ENCODE peak calls at places on chromosomes 12 and 14, in eight cellular contexts. B is astrocyte, N is left ventricle myocardium inferior, M is brain microvascular endothelial cell, Y is suprapubic skin, Q is A549, E is AG10803, J is HCT116. P is an unnamed sample.

GRCh38 chr12:87952850-87953249 is 76.4 kb downstream of the C12orf50 start:
- DNase-seq in B (no peak), N (no peak), M (no peak), Y (no peak), Q (no peak), E (no peak), J (no peak), P (no peak)

GRCh38 chr14:99969673-99970322 is 95.4 kb upstream of the EVL start:
- DNase-seq in B (no peak), N (no peak), M (no peak), Y (no peak), Q (no peak), E (no peak), J (no peak), P (no peak)

GRCh38 chr14:35988550-35988949 is 162.4 kb downstream of the BRMS1L start:
- DNase-seq in B (no peak), N (no peak), M (no peak), Y (no peak), Q (no peak), E (no peak), J (no peak), P (no peak)

GRCh38 chr12:64673490-64674169 is 63.3 kb downstream of the RASSF3 start:
- DNase-seq in B (peak; percentile 70), N (no peak), M (no peak), Y (no peak), Q (no peak), E (no peak), J (no peak), P (no peak)

GRCh38 chr12:110670161-110670701 is 18.7 kb downstream of the HVCN1 start:
- DNase-seq in B (no peak), N (no peak), M (no peak), Y (no peak), Q (no peak), E (no peak), J (no peak), P (no peak)

GRCh38 chr14:105602799-105603763 is 76.7 kb downstream of the TMEM121 start:
- DNase-seq in B (no peak), N (no peak), M (no peak), Y (no peak), Q (no peak), E (no peak), J (no peak), P (no peak)

GRCh38 chr14:85415015-85415712 is 114.8 kb upstream of the FLRT2 start:
- DNase-seq in B (peak; percentile 94), N (peak; percentile 15), M (peak; percentile 98), Y (no peak), Q (peak; percentile 97), E (peak; percentile 92), J (no peak), P (peak; percentile 94)

GRCh38 chr12:115008951-115009350 is 325.0 kb upstream of the TBX3 start:
- DNase-seq in B (no peak), N (no peak), M (no peak), Y (no peak), Q (no peak), E (no peak), J (no peak), P (no peak)

GRCh38 chr14:60276347-60276746 is 27.3 kb downstream of the PPM1A start:
- DNase-seq in B (peak; percentile 9), N (no peak), M (no peak), Y (no peak), Q (no peak), E (peak; percentile 20), J (no peak), P (peak; percentile 42)

GRCh38 chr12:51013441-51013840 is 12.7 kb downstream of the SLC11A2 start:
- DNase-seq in B (no peak), N (no peak), M (no peak), Y (no peak), Q (no peak), E (no peak), J (no peak), P (no peak)

GRCh38 chr12:101181776-101182175 is 28.3 kb downstream of the SLC5A8 start:
- DNase-seq in B (peak; percentile 71), N (no peak), M (no peak), Y (no peak), Q (no peak), E (peak; percentile 83), J (no peak), P (no peak)

GRCh38 chr12:123705935-123706334 is 6.2 kb upstream of the ATP6V0A2 start:
- DNase-seq in B (no peak), N (no peak), M (no peak), Y (no peak), Q (peak; percentile 57), E (no peak), J (peak; percentile 19), P (no peak)

GRCh38 chr12:62481843-62482540 is 15.4 kb downstream of the MON2 start:
- DNase-seq in B (no peak), N (no peak), M (no peak), Y (no peak), Q (no peak), E (no peak), J (no peak), P (no peak)

DNA sequence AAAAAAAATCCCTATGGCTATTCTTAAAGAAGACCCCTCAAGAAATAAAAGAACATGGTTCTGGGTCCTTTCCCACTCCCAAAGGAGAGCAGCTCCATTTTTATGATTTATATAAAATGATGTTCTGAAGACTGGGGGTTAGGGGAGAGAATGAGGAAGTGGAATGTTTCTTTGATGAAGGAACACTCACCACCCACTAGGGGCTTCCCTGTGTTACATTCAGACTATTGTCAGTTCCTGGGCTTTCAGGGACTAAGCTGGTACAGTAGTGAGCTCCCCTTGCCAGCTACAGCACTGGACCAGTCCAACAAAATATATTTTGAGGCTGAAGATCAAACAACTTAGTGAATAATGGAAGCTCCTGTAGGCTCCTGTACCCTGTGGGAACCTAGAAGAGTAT is 98.9 kb downstream of the HMGA2 start:
- DNase-seq in B (no peak), N (no peak), M (no peak), Y (no peak), Q (no peak), E (no peak), J (no peak), P (no peak)
- TF ChIP-seq CTCF in B (no peak), N (no peak), M (peak; percentile 46), Y (no peak), Q (no peak), E (no peak), J (no peak), P (peak; percentile 22)

GRCh38 chr12:29653286-29653685 is 130.5 kb downstream of the TMTC1 start:
- DNase-seq in B (no peak), N (no peak), M (no peak), Y (no peak), Q (no peak), E (no peak), J (no peak), P (no peak)

GRCh38 chr12:29662737-29663323 is 120.9 kb downstream of the TMTC1 start:
- DNase-seq in B (no peak), N (no peak), M (no peak), Y (no peak), Q (no peak), E (no peak), J (no peak), P (no peak)

GRCh38 chr12:29660847-29661246 is 122.9 kb downstream of the TMTC1 start:
- DNase-seq in B (no peak), N (no peak), M (no peak), Y (no peak), Q (no peak), E (no peak), J (no peak), P (no peak)

GRCh38 chr12:29655861-29656260 is 127.9 kb downstream of the TMTC1 start:
- DNase-seq in B (peak; percentile 32), N (peak; percentile 27), M (no peak), Y (no peak), Q (no peak), E (no peak), J (no peak), P (peak; percentile 34)

GRCh38 chr12:29656762-29657538 is 126.8 kb downstream of the TMTC1 start:
- DNase-seq in B (no peak), N (no peak), M (no peak), Y (no peak), Q (no peak), E (no peak), J (no peak), P (no peak)
- TF ChIP-seq CTCF in B (no peak), N (no peak), M (no peak), Y (no peak), Q (no peak), E (no peak), J (no peak), P (no peak)

GRCh38 chr14:69366069-69366468 is 32.0 kb downstream of the ERH start:
- DNase-seq in B (no peak), N (no peak), M (no peak), Y (no peak), Q (no peak), E (no peak), J (no peak), P (no peak)

GRCh38 chr14:69360438-69361108 is 37.5 kb downstream of the ERH start:
- DNase-seq in B (no peak), N (no peak), M (no peak), Y (no peak), Q (no peak), E (no peak), J (no peak), P (no peak)

GRCh38 chr14:69366761-69367160 is 31.3 kb downstream of the ERH start:
- DNase-seq in B (no peak), N (no peak), M (no peak), Y (no peak), Q (no peak), E (no peak), J (no peak), P (no peak)

GRCh38 chr14:69363964-69364363 is 34.1 kb downstream of the ERH start:
- DNase-seq in B (no peak), N (no peak), M (no peak), Y (no peak), Q (no peak), E (no peak), J (no peak), P (no peak)

GRCh38 chr14:69363055-69363454 is 35.0 kb downstream of the ERH start:
- DNase-seq in B (no peak), N (peak; percentile 33), M (peak; percentile 21), Y (no peak), Q (peak; percentile 14), E (peak; percentile 62), J (no peak), P (peak; percentile 52)
- TF ChIP-seq CTCF in B (peak; percentile 14), N (peak; percentile 68), M (peak; percentile 76), Y (no peak), Q (no peak), E (peak; percentile 88), J (no peak), P (peak; percentile 67)

GRCh38 chr12:40075458-40075857 is 30.4 kb downstream of the SLC2A13 start:
- DNase-seq in B (no peak), N (no peak), M (no peak), Y (no peak), Q (no peak), E (no peak), J (no peak), P (no peak)

DNA sequence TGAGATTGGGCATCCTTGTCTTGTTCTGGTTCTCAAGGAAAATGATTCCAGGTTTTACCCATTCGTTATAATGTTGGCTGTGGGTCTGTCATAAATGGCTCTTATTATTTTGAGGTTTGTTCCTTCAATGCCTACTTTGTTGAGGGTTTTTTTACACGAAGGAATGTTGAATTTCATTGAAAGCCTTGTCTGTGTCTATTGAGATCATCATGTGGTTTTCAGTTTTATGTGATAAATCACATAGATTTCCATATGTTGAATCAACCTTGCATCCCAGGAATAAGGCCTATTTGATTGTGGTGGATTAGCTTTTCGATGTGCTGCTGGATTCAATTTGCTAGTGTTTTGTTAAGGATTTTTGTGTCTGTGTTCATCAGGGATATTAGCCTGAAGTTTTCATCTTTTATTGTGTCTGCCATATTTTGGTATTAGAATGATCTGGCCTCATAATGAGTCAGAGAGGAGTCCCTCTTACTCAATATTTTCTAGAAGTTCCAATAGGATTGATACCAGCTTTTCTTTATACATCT is 27.6 kb downstream of the SLC2A13 start:
- DNase-seq in B (no peak), N (no peak), M (no peak), Y (no peak), Q (no peak), E (peak; percentile 45), J (no peak), P (no peak)
- TF ChIP-seq CTCF in B (no peak), N (no peak), M (no peak), Y (no peak), Q (no peak), E (no peak), J (no peak), P (no peak)

P was measured in cardiac fibroblast.